ENCODE peak calls at places on chromosomes 4 and X, in four cellular contexts. N is K562, A is HCT116, L is HepG2. F is an unnamed sample.

GRCh38 chr4:121951570-121952110 is at the start of gene TRPC3:
- DNase-seq in N (peak; percentile 45), A (no peak), L (no peak), F (peak; percentile 69)

GRCh38 chrX:128759745-128760144 is 707.5 kb upstream of the ACTRT1 start:
- DNase-seq in N (no peak), A (no peak), L (peak; percentile 66), F (no peak)

GRCh38 chr4:123699823-123700822 is 303.5 kb downstream of the SPRY1 start:
- DNase-seq in N (no peak), A (no peak), L (peak; percentile 31), F (no peak)

GRCh38 chr4:146134761-146135160 is 40.8 kb upstream of the LSM6 start:
- DNase-seq in N (no peak), A (no peak), L (no peak), F (peak; percentile 18)

GRCh38 chr4:140090215-140090731 is 63.7 kb downstream of the MAML3 start:
- DNase-seq in N (no peak), A (no peak), L (peak; percentile 16), F (no peak)

GRCh38 chrX:134718329-134719317 is 60.4 kb upstream of the PLAC1 start:
- DNase-seq in N (no peak), A (peak; percentile 54), L (no peak), F (no peak)

GRCh38 chr4:75630174-75630931 is at the start of gene CDKL2:
- DNase-seq in N (no peak), A (peak; percentile 81), L (no peak), F (peak; percentile 96)

GRCh38 chrX:68461541-68461940 is 28.2 kb upstream of the OPHN1 start:
- DNase-seq in N (no peak), A (no peak), L (no peak), F (no peak)

GRCh38 chr4:74754218-74754617 is 40.1 kb downstream of the BTC start:
- DNase-seq in N (no peak), A (no peak), L (no peak), F (no peak)

GRCh38 chr4:155772459-155773195 is 13.8 kb downstream of the GUCY1B1 start:
- DNase-seq in N (no peak), A (no peak), L (no peak), F (no peak)

GRCh38 chr4:4519296-4519898 is 22.5 kb downstream of the STX18 start:
- DNase-seq in N (peak; percentile 33), A (peak; percentile 12), L (no peak), F (peak; percentile 29)

GRCh38 chr4:174418640-174419039 is 103.6 kb downstream of the HPGD start:
- DNase-seq in N (no peak), A (no peak), L (no peak), F (no peak)

GRCh38 chr4:54233128-54233696 is 4.1 kb downstream of the PDGFRA start:
- DNase-seq in N (peak; percentile 74), A (peak; percentile 40), L (peak; percentile 55), F (peak; percentile 91)

GRCh38 chr4:25157071-25157470 is 3.2 kb downstream of the SEPSECS start:
- DNase-seq in N (no peak), A (no peak), L (no peak), F (no peak)

GRCh38 chr4:54971474-54971950 is 153.9 kb downstream of the KDR start:
- DNase-seq in N (peak; percentile 37), A (peak; percentile 53), L (peak; percentile 18), F (peak; percentile 43)

GRCh38 chr4:153684182-153685073 is at the start of gene TLR2:
- DNase-seq in N (peak; percentile 13), A (no peak), L (no peak), F (peak; percentile 73)

GRCh38 chr4:7169134-7169533 is 23.2 kb upstream of the SORCS2 start:
- DNase-seq in N (no peak), A (no peak), L (no peak), F (no peak)

GRCh38 chr4:53644607-53645006 is 53.3 kb upstream of the LNX1 start:
- DNase-seq in N (no peak), A (no peak), L (no peak), F (no peak)

GRCh38 chrX:107823456-107823855 is 2.2 kb upstream of the MID2 start:
- DNase-seq in N (no peak), A (no peak), L (no peak), F (no peak)

GRCh38 chr4:155818639-155819038 is 47.4 kb downstream of the ASIC5 start:
- DNase-seq in N (no peak), A (no peak), L (no peak), F (no peak)

GRCh38 chrX:153782324-153782723 is 1.5 kb downstream of the SRPK3 start:
- DNase-seq in N (peak; percentile 20), A (no peak), L (no peak), F (no peak)

GRCh38 chr4:94577136-94577535 is 125.4 kb downstream of the PDLIM5 start:
- DNase-seq in N (no peak), A (no peak), L (no peak), F (peak; percentile 39)

GRCh38 chrX:134671207-134671750 is 13.0 kb upstream of the PLAC1 start:
- DNase-seq in N (no peak), A (no peak), L (no peak), F (no peak)

GRCh38 chr4:73759357-73759756 is 19.0 kb downstream of the CXCL8 start:
- DNase-seq in N (no peak), A (no peak), L (no peak), F (no peak)

GRCh38 chrX:2385224-2385623 is 115.6 kb downstream of the DHRSX start:
- DNase-seq in N (no peak), A (peak; percentile 69), L (no peak), F (no peak)

GRCh38 chr4:128606173-128606572 is 203.3 kb upstream of the JADE1 start:
- DNase-seq in N (no peak), A (no peak), L (no peak), F (no peak)

GRCh38 chr4:43453058-43453457 is 560.5 kb downstream of the GRXCR1 start:
- DNase-seq in N (no peak), A (no peak), L (no peak), F (no peak)

GRCh38 chr4:3852309-3852708 is 86.1 kb downstream of the ADRA2C start:
- DNase-seq in N (no peak), A (no peak), L (no peak), F (no peak)

GRCh38 chr4:29153642-29154041 is 1566.5 kb upstream of the PCDH7 start:
- DNase-seq in N (no peak), A (no peak), L (no peak), F (no peak)

GRCh38 chr4:183797445-183798248 is 107.5 kb upstream of the STOX2 start:
- DNase-seq in N (no peak), A (no peak), L (no peak), F (peak; percentile 83)

GRCh38 chr4:96166806-96167205 is 326.9 kb downstream of the PDHA2 start:
- DNase-seq in N (no peak), A (no peak), L (no peak), F (no peak)

GRCh38 chr4:144627663-144628076 is 18.3 kb upstream of the HHIP start:
- DNase-seq in N (no peak), A (no peak), L (no peak), F (no peak)

GRCh38 chr4:104815593-104816156 is 321.0 kb upstream of the CXXC4 start:
- DNase-seq in N (no peak), A (no peak), L (no peak), F (no peak)
- TF ChIP-seq RAD21 in N (no peak), A (no peak), L (no peak), F (no peak)

DNA sequence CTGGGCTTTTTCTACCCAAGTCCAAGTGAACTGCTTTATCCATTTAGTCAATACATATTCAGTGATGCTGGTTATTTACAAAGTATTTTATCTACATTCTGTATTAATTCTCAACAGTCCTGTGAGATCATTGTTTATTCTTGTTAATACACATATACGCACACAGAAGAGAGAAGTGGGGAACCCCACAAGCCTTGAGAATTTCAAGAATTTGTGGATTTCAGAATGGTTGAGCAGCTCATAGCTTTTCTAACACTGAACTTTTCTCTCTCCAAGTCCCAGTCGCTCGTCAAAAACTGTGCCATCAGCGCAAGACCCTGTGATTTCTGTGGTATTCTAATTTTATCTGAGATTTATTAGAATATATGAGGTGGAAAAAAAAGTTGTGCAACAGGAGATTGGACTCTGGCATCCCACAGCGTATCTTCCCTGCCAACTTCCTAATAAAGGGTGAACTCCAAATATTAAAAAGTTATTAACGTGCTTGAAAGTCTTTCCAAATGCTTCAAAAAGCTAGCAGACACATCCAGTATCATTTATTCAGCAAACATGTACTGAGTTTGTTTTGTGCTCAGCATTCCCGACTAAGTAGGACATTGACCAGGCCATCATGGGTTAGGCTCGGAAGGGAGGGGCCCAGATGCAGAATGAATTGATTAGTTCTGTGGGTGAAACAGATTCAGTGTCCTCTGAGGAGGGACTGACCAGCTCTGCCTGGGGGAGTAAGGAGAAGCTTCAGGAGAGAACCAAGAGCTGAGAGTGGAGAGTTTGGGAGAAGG is 165.6 kb downstream of the CBR4 start:
- DNase-seq in N (no peak), A (no peak), L (no peak), F (no peak)
- H3K4me1 ChIP-seq in N (no peaks in the 10 kb centered on the region), A (no peaks in the 10 kb centered on the region), L (peaks cover 7% of the 10 kb centered on the region), F (peaks cover 13% of the 10 kb centered on the region)

DNA sequence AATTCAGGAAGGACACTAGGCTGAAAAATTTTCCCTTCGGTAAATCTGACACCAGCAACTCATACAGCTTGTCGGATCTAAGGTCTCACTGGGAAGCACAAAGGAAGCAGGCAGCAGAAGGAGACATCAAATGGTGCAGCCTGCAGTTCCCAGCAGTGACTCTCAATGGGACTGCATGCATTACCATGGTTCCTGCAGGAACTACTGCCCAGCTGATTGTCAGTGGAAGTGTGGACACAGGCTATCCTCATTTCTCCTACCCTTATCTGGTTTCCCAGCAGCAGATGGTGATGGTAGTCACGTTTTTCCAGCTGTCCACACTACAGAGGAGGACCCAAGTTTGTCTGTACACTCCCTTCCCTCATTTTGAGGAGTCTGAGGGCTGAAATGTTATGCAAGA is 113.3 kb downstream of the PPP1R2C start:
- DNase-seq in N (no peak), A (no peak), L (no peak), F (no peak)
- TF ChIP-seq SIN3A in N (no peak), A (no peak), L (no peak), F (no peak)

DNA sequence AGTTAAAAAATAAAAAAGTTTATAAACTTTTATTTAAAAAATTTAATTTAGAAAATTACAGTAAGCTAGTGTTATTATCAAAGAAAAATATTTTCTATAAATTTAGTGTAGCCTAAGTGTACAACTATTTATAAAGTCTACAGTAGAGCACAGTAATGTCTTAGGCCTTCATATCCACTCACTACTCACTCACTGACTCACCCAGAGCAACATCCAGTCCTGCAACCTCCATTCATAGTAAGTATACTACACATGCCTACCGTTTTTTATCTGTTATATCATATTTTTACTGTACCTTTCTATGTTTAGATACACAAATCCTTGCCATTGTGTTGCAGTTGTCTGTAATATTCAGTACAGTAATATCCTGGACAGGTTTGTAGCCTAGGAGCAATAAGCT is 129.0 kb upstream of the FAM47B start:
- DNase-seq in N (no peak), A (no peak), L (no peak), F (no peak)
- TF ChIP-seq RAD21 in N (no peak), A (no peak), L (no peak), F (no peak)

GRCh38 chr4:147776600-147777175 is 44.8 kb downstream of the ARHGAP10 start:
- DNase-seq in N (no peak), A (no peak), L (no peak), F (no peak)
- H3K4me1 ChIP-seq in N (no peaks in the 10 kb centered on the region), A (peaks cover 90% of the 10 kb centered on the region), L (no peaks in the 10 kb centered on the region), F (peaks cover 36% of the 10 kb centered on the region)

GRCh38 chrX:150162141-150162540 is 201.0 kb upstream of the MAMLD1 start:
- DNase-seq in N (no peak), A (peak; percentile 27), L (no peak), F (no peak)
- TF ChIP-seq SIN3A in N (no peak), A (no peak), L (no peak), F (no peak)

F was measured in SK-N-SH.